ENCODE peak calls at places on chromosomes 12 and 14, in five cellular contexts. L is BE2C, I is transverse colon, J is left ventricle myocardium inferior, R is body of pancreas. X is an unnamed sample.
A peak's percentile ranks its signal among the peaks of the same experiment; 100 is the strongest.

GRCh38 chr12:85273411-85274075 is 6.5 kb upstream of the ALX1 start:
- DNase-seq in L (no peak), J (no peak), R (no peak), I (no peak), X (peak; percentile 25)

GRCh38 chr12:79194595-79194994 is 330.0 kb downstream of the SYT1 start:
- DNase-seq in J (no peak), I (no peak), L (no peak), R (no peak), X (no peak)

GRCh38 chr12:121980211-121980891 is 41.3 kb upstream of the BCL7A start:
- DNase-seq in R (peak; percentile 41), L (no peak), I (no peak), J (no peak), X (peak; percentile 10)

GRCh38 chr14:97217094-97217885 is 420.1 kb downstream of the VRK1 start:
- DNase-seq in I (no peak), R (no peak), J (no peak), L (no peak), X (no peak)

GRCh38 chr12:15208871-15209656 is 12.2 kb downstream of the RERG start:
- DNase-seq in J (no peak), L (no peak), I (no peak), R (no peak), X (no peak)

GRCh38 chr14:96368534-96368933 is 5.2 kb downstream of the GSKIP start:
- DNase-seq in L (no peak), J (no peak), I (no peak), R (no peak), X (no peak)

GRCh38 chr12:48013287-48013686 is 9.0 kb upstream of the COL2A1 start:
- DNase-seq in J (no peak), R (peak; percentile 55), L (no peak), I (no peak), X (no peak)

GRCh38 chr12:109518820-109519665 is 41.6 kb downstream of the UBE3B start:
- DNase-seq in I (peak; percentile 59), L (peak; percentile 82), R (peak; percentile 68), J (peak; percentile 59), X (no peak)

GRCh38 chr12:16063728-16064127 is 152.6 kb downstream of the DERA start:
- DNase-seq in L (no peak), R (no peak), I (no peak), J (no peak), X (no peak)

GRCh38 chr12:508145-508544 is 48.4 kb downstream of the B4GALNT3 start:
- DNase-seq in L (no peak), R (no peak), I (no peak), J (no peak), X (no peak)

GRCh38 chr14:39122330-39123138 is 8.4 kb downstream of the GEMIN2 start:
- DNase-seq in L (no peak), J (no peak), R (no peak), I (no peak), X (no peak)

GRCh38 chr14:30657606-30658163 is 35.6 kb downstream of the SCFD1 start:
- DNase-seq in R (no peak), L (no peak), I (no peak), J (no peak), X (no peak)

GRCh38 chr12:112126000-112126431 is 656 bp downstream of the TRAFD1 start:
- DNase-seq in J (no peak), R (no peak), L (no peak), I (no peak), X (no peak)

GRCh38 chr12:110679201-110679600 is 9.7 kb downstream of the HVCN1 start:
- DNase-seq in J (no peak), R (no peak), L (no peak), I (no peak), X (no peak)

GRCh38 chr12:110677206-110677911 is 11.6 kb downstream of the HVCN1 start:
- DNase-seq in I (no peak), L (no peak), J (no peak), R (peak; percentile 34), X (no peak)

GRCh38 chr12:110677982-110678381 is 10.9 kb downstream of the HVCN1 start:
- DNase-seq in R (no peak), I (no peak), J (no peak), L (no peak), X (no peak)

GRCh38 chr12:110680032-110680431 is 8.9 kb downstream of the HVCN1 start:
- DNase-seq in R (no peak), J (no peak), L (no peak), I (no peak), X (no peak)

DNA sequence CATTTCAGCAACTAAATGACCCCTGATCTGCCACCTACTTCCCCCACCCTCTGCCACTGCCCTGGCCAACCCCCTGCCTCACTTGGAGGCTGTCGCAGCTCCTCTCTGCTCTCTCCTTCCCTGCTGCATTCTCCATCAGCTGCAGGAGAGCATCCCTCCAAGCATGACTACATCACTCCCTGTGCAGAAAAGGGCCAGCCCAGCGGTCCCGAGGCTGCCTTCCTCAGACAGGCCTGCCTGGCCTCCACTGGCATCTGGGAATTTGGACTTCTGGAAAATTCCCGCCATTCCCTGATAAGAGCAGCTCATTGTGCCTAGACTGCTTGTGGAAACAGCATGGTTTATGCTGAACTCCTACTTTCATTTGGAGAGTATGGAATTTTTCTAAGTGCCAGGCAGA is 12.7 kb downstream of the HVCN1 start:
- DNase-seq in L (no peak), J (no peak), I (no peak), R (no peak), X (no peak)
- H3K4me1 ChIP-seq in L (no peaks in the 10 kb centered on the region), J (peaks cover 33% of the 10 kb centered on the region), I (no peaks in the 10 kb centered on the region), R (no peaks in the 10 kb centered on the region), X (no peaks in the 10 kb centered on the region)

GRCh38 chr14:52427460-52427859 is 113.3 kb downstream of the PTGER2 start:
- DNase-seq in R (no peak), J (no peak), I (no peak), L (no peak), X (no peak)
- TF ChIP-seq CTCF in R (no peak), J (no peak), I (no peak), L (no peak), X (no peak)

GRCh38 chr12:53966385-53967133 is 6.4 kb upstream of the HOXC11 start:
- DNase-seq in R (no peak), L (no peak), I (no peak), J (no peak), X (no peak)

GRCh38 chr12:53969588-53970259 is 3.2 kb upstream of the HOXC11 start:
- DNase-seq in L (no peak), I (no peak), R (no peak), J (no peak), X (no peak)

GRCh38 chr12:53970451-53970850 is 2.5 kb upstream of the HOXC11 start:
- DNase-seq in R (no peak), I (no peak), J (no peak), L (no peak), X (no peak)

GRCh38 chr12:53967451-53968059 is 5.4 kb upstream of the HOXC11 start:
- DNase-seq in J (no peak), L (no peak), I (no peak), R (no peak), X (no peak)

DNA sequence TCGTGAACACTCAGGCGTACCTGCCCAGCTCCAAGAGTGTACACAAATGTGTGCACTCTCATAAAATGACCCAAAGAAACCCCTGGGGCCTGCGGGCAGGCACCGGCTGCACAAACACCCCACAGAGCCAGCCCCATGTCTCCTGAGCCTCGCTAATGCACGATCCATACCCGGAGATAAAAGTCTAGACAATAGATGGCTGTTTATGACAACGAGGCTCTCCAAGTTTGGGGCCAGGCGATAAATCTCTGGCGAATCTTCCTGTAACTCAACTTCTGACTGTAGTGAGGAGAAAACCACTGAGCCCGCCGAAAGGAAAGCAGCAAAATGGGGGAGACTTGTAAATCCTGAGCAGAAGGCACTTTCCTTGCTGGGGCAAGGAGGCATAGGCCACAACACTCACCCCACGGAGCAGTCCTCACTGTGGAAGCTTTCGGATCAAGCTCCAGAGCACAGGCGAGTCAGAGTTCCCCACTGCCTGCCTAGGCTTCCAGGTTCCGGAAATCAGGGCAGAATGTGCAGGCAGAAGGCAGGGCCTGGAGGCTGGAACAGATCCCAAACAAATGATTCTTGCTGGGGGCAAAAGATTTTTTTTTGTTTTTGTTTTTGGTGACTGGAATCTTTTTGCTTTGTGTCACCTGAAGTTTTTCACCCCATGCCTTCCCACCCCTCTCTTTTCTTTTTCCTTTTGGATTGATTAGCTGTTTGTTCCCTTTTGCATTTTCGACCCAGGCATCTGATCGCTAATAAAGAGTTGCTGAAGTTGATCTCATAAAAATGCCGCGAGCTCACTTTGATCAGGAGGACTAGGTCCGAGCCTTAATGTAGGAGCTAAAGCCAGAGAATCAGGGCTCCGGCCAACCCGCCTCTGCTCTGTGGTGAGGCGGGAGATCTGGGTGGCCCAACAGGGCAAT is 4.5 kb upstream of the HOXC11 start:
- DNase-seq in L (peak; percentile 52), J (no peak), I (no peak), R (no peak), X (no peak)
- H3K4me3 ChIP-seq in L (peak overlapping the region; percentile 77), J (no peak overlapping the region), I (no peak overlapping the region), R (no peak overlapping the region), X (no peak overlapping the region)

GRCh38 chr12:106109168-106109910 is 29.4 kb downstream of the NUAK1 start:
- DNase-seq in I (no peak), L (no peak), R (no peak), J (no peak), X (no peak)
- H3K4me1 ChIP-seq in I (peaks cover 14% of the 10 kb centered on the region), L (peaks cover 3% of the 10 kb centered on the region), R (peaks cover 51% of the 10 kb centered on the region), J (peaks cover 100% of the 10 kb centered on the region), X (peaks cover 35% of the 10 kb centered on the region)

DNA sequence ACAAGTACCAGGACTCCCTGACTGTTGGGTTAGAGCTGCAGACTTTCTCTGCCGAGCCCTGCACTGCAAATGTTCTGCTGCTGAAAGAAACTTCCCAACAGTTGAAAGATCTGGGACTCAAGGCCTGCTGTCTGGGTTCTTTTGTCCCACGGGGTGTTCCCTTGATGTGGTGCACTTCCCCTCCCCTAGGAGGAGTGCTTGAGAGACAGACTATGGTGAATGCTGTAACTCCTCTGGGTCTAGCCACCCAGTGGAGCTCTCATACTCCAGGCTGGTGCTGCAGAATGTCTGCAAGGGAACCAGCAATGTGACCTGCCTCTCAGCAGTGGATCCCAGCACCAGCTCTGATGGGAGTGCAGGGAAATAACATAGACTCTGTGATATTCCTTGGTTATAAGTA is 129.2 kb upstream of the SLCO1B1 start:
- DNase-seq in R (no peak), L (no peak), J (no peak), I (no peak), X (no peak)
- TF ChIP-seq CTCF in R (no peak), L (no peak), J (no peak), I (no peak), X (no peak)

DNA sequence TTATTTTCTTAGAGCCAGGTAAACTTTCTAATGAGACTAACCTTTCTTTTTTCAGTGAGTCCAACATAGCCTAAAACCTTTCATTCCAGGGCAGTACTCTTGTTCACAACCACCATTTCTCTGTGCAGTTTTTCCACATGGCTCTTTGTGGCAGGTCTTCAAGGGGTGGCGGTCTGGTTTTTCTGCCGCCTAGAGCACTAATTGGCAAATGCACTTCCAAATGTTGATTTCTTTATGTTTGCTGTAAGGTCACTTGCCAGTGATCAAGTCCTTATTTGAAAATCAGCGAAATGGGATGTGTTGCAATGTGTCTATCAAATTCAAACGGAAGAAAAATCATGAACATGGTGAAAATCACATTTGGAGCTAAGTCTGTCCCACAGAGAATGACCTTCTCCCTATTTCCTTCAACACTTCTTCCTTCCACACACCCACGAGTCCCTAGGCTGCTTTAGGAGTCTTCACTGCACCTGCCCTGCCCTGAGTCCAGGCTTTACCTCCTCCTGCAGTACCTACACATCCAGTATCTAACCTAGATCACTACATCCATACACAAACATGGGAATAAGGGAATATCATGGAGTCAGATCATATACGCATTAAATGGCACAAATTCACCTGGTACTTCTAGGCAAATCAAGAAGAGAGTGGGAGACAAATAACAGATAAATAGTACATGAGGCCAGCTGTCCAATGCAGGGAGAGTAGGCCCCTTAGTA is 1.9 kb downstream of the SRGAP1 start:
- DNase-seq in I (no peak), J (no peak), R (no peak), L (peak; percentile 38), X (no peak)
- H3K4me3 ChIP-seq in I (no peak overlapping the region), J (peak overlapping the region; percentile 93), R (peak overlapping the region; percentile 91), L (peak overlapping the region; percentile 100), X (no peak overlapping the region)

X was measured in mucosa of descending colon.